ENCODE peak calls at places on chromosomes 1 and 21, in ten cellular contexts. E, P, R, D, M, L, S, J, W and K are unnamed samples.

GRCh38 chr1:205630241-205630640 is 1.6 kb downstream of the ELK4 start:
- DNase-seq in W (peak; percentile 25), J (no peak), S (no peak), M (no peak), P (no peak), L (no peak), R (no peak), E (no peak), D (no peak), K (no peak)

GRCh38 chr1:210376836-210377377 is 48.2 kb downstream of the HHAT start:
- DNase-seq in D (no peak), W (no peak), J (no peak), S (no peak), L (no peak), M (no peak), R (no peak), E (no peak), P (no peak), K (no peak)

GRCh38 chr1:111236806-111237205 is 9.3 kb downstream of the CHI3L2 start:
- DNase-seq in R (no peak), P (no peak), D (no peak), W (no peak), J (no peak), L (no peak), S (no peak), E (no peak), M (no peak), K (no peak)

GRCh38 chr1:27097484-27097917 is 57.4 kb downstream of the SLC9A1 start:
- DNase-seq in E (peak; percentile 48), W (peak; percentile 48), R (peak; percentile 77), L (peak; percentile 85), P (peak; percentile 94), D (peak; percentile 50), S (peak; percentile 81), J (peak; percentile 87), M (peak; percentile 81), K (peak; percentile 43)

GRCh38 chr1:204398197-204399125 is 13.2 kb downstream of the PPP1R15B start:
- DNase-seq in L (peak; percentile 75), E (peak; percentile 92), M (peak; percentile 82), D (peak; percentile 84), P (peak; percentile 94), S (peak; percentile 55), J (peak; percentile 70), W (no peak), R (no peak), K (peak; percentile 17)

GRCh38 chr1:24801169-24801568 is 55.9 kb downstream of the CLIC4 start:
- DNase-seq in P (no peak), R (no peak), L (no peak), D (no peak), S (no peak), E (no peak), J (no peak), W (no peak), M (no peak), K (no peak)

GRCh38 chr1:107934573-107934972 is 30.4 kb downstream of the VAV3 start:
- DNase-seq in W (no peak), P (no peak), L (no peak), D (no peak), E (no peak), S (no peak), J (no peak), M (no peak), R (no peak), K (no peak)

GRCh38 chr1:243367314-243367713 is 111.5 kb downstream of the SDCCAG8 start:
- DNase-seq in S (no peak), R (no peak), P (no peak), L (no peak), D (no peak), E (no peak), M (no peak), J (no peak), W (no peak), K (no peak)

GRCh38 chr1:219537182-219537581 is 75.7 kb downstream of the ZC3H11B start:
- DNase-seq in W (no peak), R (no peak), S (no peak), D (no peak), P (no peak), L (no peak), E (no peak), J (no peak), M (no peak), K (no peak)

GRCh38 chr1:234844479-234845031 is 234.6 kb upstream of the IRF2BP2 start:
- DNase-seq in P (peak; percentile 27), S (no peak), L (no peak), E (no peak), J (peak; percentile 41), D (no peak), R (no peak), W (no peak), M (no peak), K (no peak)

GRCh38 chr1:48853006-48853405 is 76.3 kb upstream of the BEND5 start:
- DNase-seq in E (no peak), D (no peak), L (no peak), M (no peak), S (no peak), W (peak; percentile 84), J (no peak), P (no peak), R (no peak), K (no peak)

GRCh38 chr1:214029796-214030195 is 42.0 kb downstream of the PROX1 start:
- DNase-seq in D (no peak), S (no peak), J (no peak), E (no peak), L (no peak), M (no peak), R (no peak), W (no peak), P (peak; percentile 57), K (no peak)

GRCh38 chr1:240342251-240342625 is 250.6 kb downstream of the FMN2 start:
- DNase-seq in S (no peak), M (no peak), P (no peak), R (no peak), D (no peak), J (no peak), E (no peak), L (no peak), W (no peak), K (no peak)

GRCh38 chr1:179826626-179827280 is 50.9 kb downstream of the TOR1AIP2 start:
- DNase-seq in M (no peak), P (peak; percentile 20), E (peak; percentile 23), L (peak; percentile 18), J (no peak), W (no peak), D (no peak), S (no peak), R (no peak), K (no peak)

GRCh38 chr1:186750250-186750649 is 70.0 kb upstream of the PTGS2 start:
- DNase-seq in R (no peak), J (no peak), W (no peak), D (no peak), L (no peak), S (no peak), E (no peak), M (no peak), P (no peak), K (no peak)

GRCh38 chr1:92728687-92729086 is 56.2 kb downstream of the EVI5 start:
- DNase-seq in S (no peak), E (no peak), L (no peak), R (no peak), W (no peak), P (no peak), D (no peak), J (no peak), M (no peak), K (no peak)

GRCh38 chr1:30515746-30516504 is 207.5 kb downstream of the MATN1 start:
- DNase-seq in W (no peak), R (peak; percentile 7), S (no peak), P (peak; percentile 22), J (no peak), M (no peak), E (no peak), D (no peak), L (peak; percentile 28), K (no peak)

GRCh38 chr21:25963186-25963585 is 207.4 kb downstream of the APP start:
- DNase-seq in M (no peak), D (no peak), L (no peak), P (no peak), S (no peak), E (no peak), J (no peak), R (no peak), W (no peak), K (no peak)

GRCh38 chr1:34843392-34844251 is 15.9 kb downstream of the SMIM12 start:
- DNase-seq in M (no peak), W (no peak), S (no peak), D (no peak), J (no peak), L (no peak), P (peak; percentile 77), E (no peak), R (no peak), K (no peak)

GRCh38 chr1:66335859-66336640 is 197.9 kb upstream of the SGIP1 start:
- DNase-seq in D (no peak), J (peak; percentile 80), E (peak; percentile 44), R (peak; percentile 60), M (peak; percentile 68), W (no peak), S (peak; percentile 77), L (peak; percentile 88), P (peak; percentile 48), K (no peak)

GRCh38 chr1:16984717-16985116 is 4.3 kb upstream of the MFAP2 start:
- DNase-seq in R (no peak), W (peak; percentile 62), D (no peak), S (no peak), P (no peak), J (no peak), M (no peak), L (no peak), E (peak; percentile 37), K (no peak)

GRCh38 chr1:202085682-202086373 is 36.9 kb upstream of the GPR37L1 start:
- DNase-seq in M (no peak), E (no peak), D (no peak), J (no peak), L (no peak), W (no peak), S (no peak), P (peak; percentile 76), R (no peak), K (no peak)

GRCh38 chr21:32611471-32611997 is 643 bp downstream of the CFAP298 start:
- DNase-seq in S (no peak), M (peak; percentile 66), E (no peak), L (peak; percentile 66), P (peak; percentile 63), J (peak; percentile 65), D (no peak), W (peak; percentile 12), R (peak; percentile 47), K (peak; percentile 37)

GRCh38 chr1:84370831-84371394 is 27.4 kb upstream of the DNASE2B start:
- DNase-seq in J (no peak), R (no peak), E (no peak), L (no peak), W (no peak), P (no peak), M (no peak), S (no peak), D (no peak), K (no peak)

GRCh38 chr1:1200876-1201810 is 5.2 kb downstream of the TNFRSF18 start:
- DNase-seq in W (peak; percentile 8), E (no peak), M (peak; percentile 87), L (peak; percentile 76), R (peak; percentile 86), P (peak; percentile 80), D (peak; percentile 23), J (peak; percentile 94), S (peak; percentile 96), K (peak; percentile 58)